ENCODE peak calls at places on chromosome 7, in seven cellular contexts. K, L, G, Y, D, B and P are unnamed samples.

GRCh38 chr7:130350945-130351663 is 6.5 kb downstream of the CPA5 start:
- DNase-seq in Y (no peak), D (no peak), K (no peak), G (peak; percentile 85), L (no peak), B (no peak), P (no peak)

GRCh38 chr7:129225931-129226572 is 1.2 kb downstream of the AHCYL2 start:
- DNase-seq in K (no peak), G (no peak), L (no peak), Y (no peak), B (no peak), D (peak; percentile 53), P (no peak)

GRCh38 chr7:139871820-139872219 is 42.8 kb downstream of the TBXAS1 start:
- DNase-seq in B (no peak), G (no peak), D (no peak), L (no peak), K (no peak), Y (no peak), P (no peak)

GRCh38 chr7:140249036-140249806 is 72.4 kb upstream of the KDM7A start:
- DNase-seq in K (no peak), B (no peak), Y (no peak), G (no peak), D (no peak), L (peak; percentile 56), P (no peak)

GRCh38 chr7:107103369-107103768 is 58.9 kb downstream of the PRKAR2B start:
- DNase-seq in B (peak; percentile 45), L (no peak), Y (no peak), G (no peak), K (no peak), D (peak; percentile 23), P (no peak)

GRCh38 chr7:2312272-2312929 is 1.8 kb downstream of the SNX8 start:
- DNase-seq in Y (no peak), D (no peak), B (no peak), K (no peak), L (no peak), G (no peak), P (no peak)

GRCh38 chr7:113890326-113891030 is 28.3 kb downstream of the PPP1R3A start:
- DNase-seq in G (no peak), Y (no peak), B (peak; percentile 20), D (no peak), K (no peak), L (no peak), P (no peak)

GRCh38 chr7:148155826-148156225 is 434.7 kb upstream of the C7orf33 start:
- DNase-seq in Y (no peak), L (no peak), K (no peak), D (no peak), G (no peak), B (no peak), P (no peak)

GRCh38 chr7:151790826-151791379 is 86.0 kb downstream of the PRKAG2 start:
- DNase-seq in Y (no peak), L (no peak), K (no peak), D (no peak), B (no peak), G (no peak), P (no peak)

GRCh38 chr7:158827411-158828342 is 1.6 kb downstream of the ESYT2 start:
- DNase-seq in B (no peak), K (no peak), G (no peak), Y (no peak), L (peak; percentile 51), D (peak; percentile 83), P (no peak)